ENCODE peak calls at places on chromosomes 16 and 17, in seven cellular contexts. One of them, this sample, is unnamed. For H3K36me3, the result is how much of the 10 kb centered on the place peaks cover.

GRCh38 chr16:24999088-24999670 is 16.0 kb downstream of the ARHGAP17 start:
- DNase-seq in gastrocnemius medialis: peak
- DNase-seq in left lung: no peak
- DNase-seq in fibroblast of lung: no peak
- DNase-seq in effector memory CD4-positive, alpha-beta T cell: no peak
- DNase-seq in sigmoid colon: no peak
- DNase-seq in left ventricle myocardium inferior: no peak
- DNase-seq in this sample: no peak

GRCh38 chr17:78226752-78227454 is 4.5 kb upstream of the TMEM235 start:
- DNase-seq in gastrocnemius medialis: no peak
- DNase-seq in left lung: no peak
- DNase-seq in left ventricle myocardium inferior: no peak
- DNase-seq in sigmoid colon: no peak
- DNase-seq in fibroblast of lung: no peak
- DNase-seq in effector memory CD4-positive, alpha-beta T cell: no peak
- DNase-seq in this sample: no peak

GRCh38 chr17:56985371-56986162 is 7.6 kb downstream of the SCPEP1 start:
- DNase-seq in left ventricle myocardium inferior: no peak
- DNase-seq in sigmoid colon: no peak
- DNase-seq in gastrocnemius medialis: no peak
- DNase-seq in fibroblast of lung: no peak
- DNase-seq in left lung: peak
- DNase-seq in effector memory CD4-positive, alpha-beta T cell: no peak
- DNase-seq in this sample: no peak

GRCh38 chr17:69012895-69013805 is 47.6 kb downstream of the ABCA9 start:
- DNase-seq in fibroblast of lung: peak
- DNase-seq in sigmoid colon: no peak
- DNase-seq in left lung: no peak
- DNase-seq in left ventricle myocardium inferior: no peak
- DNase-seq in gastrocnemius medialis: no peak
- DNase-seq in effector memory CD4-positive, alpha-beta T cell: no peak
- DNase-seq in this sample: no peak

GRCh38 chr17:2067048-2067452 is 12.1 kb downstream of the HIC1 start:
- DNase-seq in left lung: no peak
- DNase-seq in fibroblast of lung: no peak
- DNase-seq in left ventricle myocardium inferior: no peak
- DNase-seq in sigmoid colon: no peak
- DNase-seq in effector memory CD4-positive, alpha-beta T cell: no peak
- DNase-seq in gastrocnemius medialis: no peak
- DNase-seq in this sample: no peak

GRCh38 chr16:57392694-57393093 is 11.9 kb upstream of the CCL17 start:
- DNase-seq in left ventricle myocardium inferior: no peak
- DNase-seq in left lung: no peak
- DNase-seq in sigmoid colon: no peak
- DNase-seq in fibroblast of lung: no peak
- DNase-seq in gastrocnemius medialis: no peak
- DNase-seq in effector memory CD4-positive, alpha-beta T cell: no peak
- DNase-seq in this sample: no peak

GRCh38 chr17:57234252-57235092 is 21.9 kb upstream of the MSI2 start:
- DNase-seq in fibroblast of lung: peak
- DNase-seq in left ventricle myocardium inferior: no peak
- DNase-seq in left lung: no peak
- DNase-seq in sigmoid colon: no peak
- DNase-seq in gastrocnemius medialis: no peak
- DNase-seq in effector memory CD4-positive, alpha-beta T cell: no peak
- DNase-seq in this sample: no peak

GRCh38 chr16:21654881-21655280 is 2.5 kb upstream of the IGSF6 start:
- DNase-seq in left ventricle myocardium inferior: no peak
- DNase-seq in sigmoid colon: no peak
- DNase-seq in fibroblast of lung: no peak
- DNase-seq in gastrocnemius medialis: no peak
- DNase-seq in effector memory CD4-positive, alpha-beta T cell: no peak
- DNase-seq in left lung: no peak
- DNase-seq in this sample: no peak

GRCh38 chr16:65727534-65728137 is 605.8 kb upstream of the CDH11 start:
- DNase-seq in effector memory CD4-positive, alpha-beta T cell: no peak
- DNase-seq in sigmoid colon: no peak
- DNase-seq in fibroblast of lung: no peak
- DNase-seq in left ventricle myocardium inferior: no peak
- DNase-seq in gastrocnemius medialis: no peak
- DNase-seq in left lung: no peak
- DNase-seq in this sample: no peak

GRCh38 chr16:57741660-57742191 is 6.2 kb downstream of the KATNB1 start:
- DNase-seq in fibroblast of lung: no peak
- DNase-seq in left lung: no peak
- DNase-seq in sigmoid colon: no peak
- DNase-seq in effector memory CD4-positive, alpha-beta T cell: no peak
- DNase-seq in left ventricle myocardium inferior: peak
- DNase-seq in gastrocnemius medialis: no peak
- DNase-seq in this sample: no peak

GRCh38 chr16:57700801-57701551 is 6.4 kb downstream of the DRC7 start:
- DNase-seq in sigmoid colon: no peak
- DNase-seq in left ventricle myocardium inferior: no peak
- DNase-seq in fibroblast of lung: no peak
- DNase-seq in effector memory CD4-positive, alpha-beta T cell: no peak
- DNase-seq in gastrocnemius medialis: no peak
- DNase-seq in left lung: no peak
- DNase-seq in this sample: no peak

GRCh38 chr17:81412490-81413093 is 17.3 kb downstream of the BAHCC1 start:
- DNase-seq in left ventricle myocardium inferior: peak
- DNase-seq in effector memory CD4-positive, alpha-beta T cell: no peak
- DNase-seq in gastrocnemius medialis: peak
- DNase-seq in left lung: no peak
- DNase-seq in fibroblast of lung: no peak
- DNase-seq in sigmoid colon: peak
- DNase-seq in this sample: peak

GRCh38 chr16:77974883-77975282 is 47.5 kb upstream of the CLEC3A start:
- DNase-seq in fibroblast of lung: no peak
- DNase-seq in gastrocnemius medialis: no peak
- DNase-seq in left ventricle myocardium inferior: no peak
- DNase-seq in left lung: no peak
- DNase-seq in sigmoid colon: no peak
- DNase-seq in effector memory CD4-positive, alpha-beta T cell: no peak
- DNase-seq in this sample: no peak

GRCh38 chr16:21638573-21638975 is 13.8 kb downstream of the IGSF6 start:
- DNase-seq in sigmoid colon: no peak
- DNase-seq in left lung: no peak
- DNase-seq in effector memory CD4-positive, alpha-beta T cell: no peak
- DNase-seq in gastrocnemius medialis: no peak
- DNase-seq in left ventricle myocardium inferior: no peak
- DNase-seq in fibroblast of lung: no peak
- DNase-seq in this sample: peak

GRCh38 chr17:28331891-28332420 is 3.3 kb downstream of the IFT20 start:
- DNase-seq in gastrocnemius medialis: no peak
- DNase-seq in left ventricle myocardium inferior: no peak
- DNase-seq in sigmoid colon: peak
- DNase-seq in effector memory CD4-positive, alpha-beta T cell: no peak
- DNase-seq in fibroblast of lung: no peak
- DNase-seq in left lung: no peak
- DNase-seq in this sample: no peak

GRCh38 chr17:78112508-78113471 is 15.8 kb downstream of the TMC6 start:
- DNase-seq in left lung: peak
- DNase-seq in effector memory CD4-positive, alpha-beta T cell: peak
- DNase-seq in left ventricle myocardium inferior: peak
- DNase-seq in gastrocnemius medialis: peak
- DNase-seq in sigmoid colon: peak
- DNase-seq in fibroblast of lung: peak
- DNase-seq in this sample: peak

GRCh38 chr17:49739662-49740271 is 24.2 kb downstream of the FAM117A start:
- DNase-seq in gastrocnemius medialis: peak
- DNase-seq in effector memory CD4-positive, alpha-beta T cell: peak
- DNase-seq in sigmoid colon: peak
- DNase-seq in fibroblast of lung: peak
- DNase-seq in left lung: peak
- DNase-seq in left ventricle myocardium inferior: peak
- DNase-seq in this sample: peak

GRCh38 chr16:50671644-50672260 is 9.4 kb downstream of the SNX20 start:
- DNase-seq in left lung: no peak
- DNase-seq in left ventricle myocardium inferior: no peak
- DNase-seq in gastrocnemius medialis: no peak
- DNase-seq in sigmoid colon: no peak
- DNase-seq in effector memory CD4-positive, alpha-beta T cell: peak
- DNase-seq in fibroblast of lung: peak
- DNase-seq in this sample: peak

GRCh38 chr17:48729335-48730239 is 1.0 kb upstream of the HOXB13 start:
- DNase-seq in left ventricle myocardium inferior: no peak
- DNase-seq in sigmoid colon: peak
- DNase-seq in gastrocnemius medialis: no peak
- DNase-seq in fibroblast of lung: no peak
- DNase-seq in left lung: no peak
- DNase-seq in effector memory CD4-positive, alpha-beta T cell: no peak
- DNase-seq in this sample: no peak

GRCh38 chr16:84611041-84611440 is 6.8 kb downstream of the COTL1 start:
- DNase-seq in fibroblast of lung: peak
- DNase-seq in effector memory CD4-positive, alpha-beta T cell: no peak
- DNase-seq in gastrocnemius medialis: no peak
- DNase-seq in left lung: no peak
- DNase-seq in left ventricle myocardium inferior: no peak
- DNase-seq in sigmoid colon: no peak
- DNase-seq in this sample: no peak

DNA sequence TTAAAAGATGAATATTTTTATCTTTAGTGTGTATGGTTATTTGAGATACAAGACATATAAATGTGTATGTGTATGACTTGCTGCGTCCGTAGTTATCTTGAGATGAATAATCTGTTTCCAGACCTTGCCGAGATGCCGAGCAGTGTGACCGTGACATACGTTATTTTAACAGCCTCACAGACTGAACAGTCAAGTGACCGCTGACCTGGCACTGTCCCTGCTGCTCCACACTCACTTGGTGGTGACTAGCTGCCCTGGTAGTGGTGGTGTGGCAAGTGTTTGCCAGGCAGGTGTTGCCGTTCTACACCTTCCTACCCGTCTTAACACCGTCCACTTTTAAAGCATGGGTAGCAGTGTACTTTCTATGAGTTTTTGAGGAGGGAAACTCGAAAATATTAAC is 5.0 kb downstream of the ZC3H18 start:
- DNase-seq in left ventricle myocardium inferior: no peak
- DNase-seq in gastrocnemius medialis: no peak
- DNase-seq in sigmoid colon: no peak
- DNase-seq in fibroblast of lung: no peak
- DNase-seq in effector memory CD4-positive, alpha-beta T cell: no peak
- DNase-seq in left lung: no peak
- DNase-seq in this sample: no peak
- H3K4me3 ChIP-seq in left ventricle myocardium inferior: no peak
- H3K4me3 ChIP-seq in gastrocnemius medialis: no peak
- H3K4me3 ChIP-seq in sigmoid colon: no peak
- H3K4me3 ChIP-seq in fibroblast of lung: no peak
- H3K4me3 ChIP-seq in effector memory CD4-positive, alpha-beta T cell: no peak
- H3K4me3 ChIP-seq in left lung: no peak
- H3K4me3 ChIP-seq in this sample: no peak

DNA sequence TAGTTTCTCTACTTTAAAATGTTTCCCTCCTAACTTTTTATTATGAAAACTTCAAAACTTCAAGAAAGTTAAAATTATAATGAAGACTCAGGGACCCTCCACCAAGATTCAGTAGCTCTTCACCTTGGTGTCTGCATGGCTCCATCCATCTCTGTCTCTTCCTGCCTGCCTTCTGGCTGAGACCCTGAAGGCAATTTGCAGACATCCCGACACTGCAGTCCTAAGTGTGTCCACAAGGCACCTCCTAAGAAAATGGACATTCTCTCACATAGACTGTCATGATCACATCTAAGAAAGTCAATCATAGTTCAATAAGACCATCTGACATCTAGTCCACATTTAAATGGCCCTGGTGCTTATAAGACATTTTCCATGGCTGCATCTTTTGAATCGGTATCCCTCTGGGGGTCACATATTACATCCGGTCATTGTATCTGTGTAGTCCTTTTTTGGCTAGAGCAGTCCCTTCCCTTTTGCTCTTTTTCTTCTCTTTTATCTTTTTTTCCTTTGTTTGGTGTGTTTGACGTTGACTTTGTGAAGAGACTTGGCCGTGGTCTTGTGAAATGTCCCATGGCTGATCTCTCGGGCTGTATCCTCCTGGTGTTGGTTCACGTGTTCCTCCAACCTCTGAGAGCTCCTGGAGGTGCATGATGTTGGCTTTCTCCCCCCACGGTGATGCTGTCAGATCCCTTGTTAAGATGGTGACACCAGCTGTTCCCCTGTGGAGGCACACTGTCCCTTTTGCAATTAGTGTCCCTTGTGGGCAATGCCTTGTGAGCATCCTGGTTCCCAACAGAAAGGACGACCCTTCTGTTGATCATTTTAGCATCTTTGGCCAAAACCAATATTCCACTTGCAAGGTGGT is 5.0 kb upstream of the TNFRSF13B start:
- DNase-seq in left lung: no peak
- DNase-seq in fibroblast of lung: no peak
- DNase-seq in effector memory CD4-positive, alpha-beta T cell: no peak
- DNase-seq in sigmoid colon: peak
- DNase-seq in gastrocnemius medialis: no peak
- DNase-seq in left ventricle myocardium inferior: no peak
- DNase-seq in this sample: no peak
- H3K27ac ChIP-seq in left lung: no peak
- H3K27ac ChIP-seq in fibroblast of lung: no peak
- H3K27ac ChIP-seq in effector memory CD4-positive, alpha-beta T cell: no peak
- H3K27ac ChIP-seq in sigmoid colon: no peak
- H3K27ac ChIP-seq in gastrocnemius medialis: no peak
- H3K27ac ChIP-seq in left ventricle myocardium inferior: no peak
- H3K27ac ChIP-seq in this sample: no peak

GRCh38 chr16:80947708-80948615 is 58.7 kb downstream of the CMC2 start:
- DNase-seq in left lung: no peak
- DNase-seq in left ventricle myocardium inferior: no peak
- DNase-seq in fibroblast of lung: no peak
- DNase-seq in sigmoid colon: no peak
- DNase-seq in gastrocnemius medialis: no peak
- DNase-seq in effector memory CD4-positive, alpha-beta T cell: no peak
- DNase-seq in this sample: no peak
- H3K36me3 ChIP-seq in left lung: under half
- H3K36me3 ChIP-seq in left ventricle myocardium inferior: under half
- H3K36me3 ChIP-seq in fibroblast of lung: under half
- H3K36me3 ChIP-seq in sigmoid colon: under half
- H3K36me3 ChIP-seq in gastrocnemius medialis: under half
- H3K36me3 ChIP-seq in effector memory CD4-positive, alpha-beta T cell: under half
- H3K36me3 ChIP-seq in this sample: under half

GRCh38 chr16:6926341-6926740 is 406.3 kb upstream of the RBFOX1 start:
- DNase-seq in left lung: no peak
- DNase-seq in sigmoid colon: no peak
- DNase-seq in left ventricle myocardium inferior: no peak
- DNase-seq in effector memory CD4-positive, alpha-beta T cell: no peak
- DNase-seq in fibroblast of lung: no peak
- DNase-seq in gastrocnemius medialis: no peak
- DNase-seq in this sample: no peak

GRCh38 chr16:6929868-6930267 is 402.8 kb upstream of the RBFOX1 start:
- DNase-seq in gastrocnemius medialis: no peak
- DNase-seq in left ventricle myocardium inferior: no peak
- DNase-seq in sigmoid colon: no peak
- DNase-seq in effector memory CD4-positive, alpha-beta T cell: no peak
- DNase-seq in left lung: no peak
- DNase-seq in fibroblast of lung: no peak
- DNase-seq in this sample: no peak

DNA sequence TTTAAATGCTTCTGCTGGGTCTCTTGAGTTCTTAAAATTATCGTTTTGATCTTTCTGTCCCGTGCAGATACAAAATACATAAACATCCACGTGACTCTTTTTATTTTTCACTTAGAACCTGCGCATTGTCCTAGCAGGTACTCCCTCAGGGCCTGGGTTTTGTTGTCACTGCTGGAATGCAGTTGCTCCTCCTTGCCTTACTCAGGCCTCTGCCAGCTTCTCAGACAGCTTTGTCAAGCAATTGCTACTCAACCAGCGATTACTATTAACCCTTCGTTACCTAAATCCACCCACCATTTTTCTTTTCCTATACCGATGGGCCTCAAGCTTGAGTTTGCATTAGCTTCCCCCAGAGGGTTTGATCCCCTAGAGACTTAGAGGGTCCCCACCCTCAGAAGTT is 405.9 kb upstream of the RBFOX1 start:
- DNase-seq in effector memory CD4-positive, alpha-beta T cell: no peak
- DNase-seq in left lung: no peak
- DNase-seq in left ventricle myocardium inferior: no peak
- DNase-seq in fibroblast of lung: no peak
- DNase-seq in gastrocnemius medialis: no peak
- DNase-seq in sigmoid colon: no peak
- DNase-seq in this sample: no peak
- H3K4me3 ChIP-seq in effector memory CD4-positive, alpha-beta T cell: no peak
- H3K4me3 ChIP-seq in left lung: no peak
- H3K4me3 ChIP-seq in left ventricle myocardium inferior: no peak
- H3K4me3 ChIP-seq in fibroblast of lung: no peak
- H3K4me3 ChIP-seq in gastrocnemius medialis: no peak
- H3K4me3 ChIP-seq in sigmoid colon: no peak
- H3K4me3 ChIP-seq in this sample: no peak

This sample was measured in naive thymus-derived CD4-positive, alpha-beta T cell.